ENCODE peak calls at places on chromosome 1, in seven cellular contexts. U is AG08395; Y is IMR-90; O is activated CD4-positive, alpha-beta T cell treated with anti-CD3 and anti-CD28 coated beads for 4 hours; C is A549; X is stimulated activated CD4-positive, alpha-beta T cell treated with anti-CD3 and anti-CD28 coated beads, Interleukin-2, amount 100 ng/mL, for 48 hours; B is testis. A is an unnamed sample.

GRCh38 chr1:115228191-115228590 is 109.9 kb downstream of the NGF start:
- DNase-seq in U (no peak), Y (no peak), O (no peak), C (no peak), X (no peak), B (no peak), A (peak; percentile 11)

GRCh38 chr1:225627304-225627947 is 25.5 kb downstream of the ENAH start:
- DNase-seq in U (no peak), Y (no peak), O (no peak), C (no peak), X (no peak), B (peak; percentile 87), A (no peak)

GRCh38 chr1:51421961-51422360 is 91.6 kb upstream of the TTC39A start:
- DNase-seq in U (peak; percentile 74), Y (peak; percentile 82), O (no peak), C (peak; percentile 24), X (no peak), B (no peak), A (peak; percentile 61)

GRCh38 chr1:93703649-93704048 is 22.0 kb upstream of the BCAR3 start:
- DNase-seq in U (no peak), Y (peak; percentile 33), O (no peak), C (peak; percentile 82), X (no peak), B (no peak), A (peak; percentile 74)

GRCh38 chr1:203112451-203112850 is 15.1 kb upstream of the ADORA1 start:
- DNase-seq in U (no peak), Y (no peak), O (no peak), C (no peak), X (no peak), B (no peak), A (no peak)

GRCh38 chr1:70459502-70460225 is 48.6 kb downstream of the CTH start:
- DNase-seq in U (peak; percentile 18), Y (peak; percentile 20), O (no peak), C (no peak), X (no peak), B (no peak), A (peak; percentile 81)

GRCh38 chr1:169163059-169163458 is 56.6 kb downstream of the ATP1B1 start:
- DNase-seq in U (no peak), Y (peak; percentile 30), O (no peak), C (peak; percentile 47), X (no peak), B (no peak), A (peak; percentile 76)

GRCh38 chr1:116910379-116911165 is 856 bp downstream of the PTGFRN start:
- DNase-seq in U (no peak), Y (no peak), O (peak; percentile 49), C (no peak), X (peak; percentile 40), B (peak; percentile 38), A (peak; percentile 18)

GRCh38 chr1:15107897-15108296 is 45.6 kb upstream of the TMEM51 start:
- DNase-seq in U (no peak), Y (no peak), O (no peak), C (no peak), X (no peak), B (no peak), A (no peak)

GRCh38 chr1:153985984-153986761 is at the start of gene RAB13:
- DNase-seq in U (peak; percentile 95), Y (peak; percentile 80), O (no peak), C (peak; percentile 84), X (no peak), B (peak; percentile 91), A (peak; percentile 92)

GRCh38 chr1:202319381-202320080 is 22.2 kb downstream of the UBE2T start:
- DNase-seq in U (no peak), Y (peak; percentile 17), O (no peak), C (no peak), X (no peak), B (no peak), A (peak; percentile 23)

GRCh38 chr1:185317886-185318310 is 855 bp upstream of the IVNS1ABP start:
- DNase-seq in U (peak; percentile 8), Y (no peak), O (peak; percentile 82), C (peak; percentile 42), X (peak; percentile 53), B (peak; percentile 41), A (peak; percentile 54)

GRCh38 chr1:75908717-75909152 is 23.5 kb downstream of the ASB17 start:
- DNase-seq in U (no peak), Y (peak; percentile 50), O (no peak), C (peak; percentile 53), X (no peak), B (peak; percentile 15), A (peak; percentile 76)

GRCh38 chr1:150484431-150484830 is 2.8 kb upstream of the TARS2 start:
- DNase-seq in U (peak; percentile 47), Y (peak; percentile 78), O (no peak), C (no peak), X (no peak), B (no peak), A (peak; percentile 88)

GRCh38 chr1:71351438-71351837 is 270.6 kb upstream of the ZRANB2 start:
- DNase-seq in U (peak; percentile 7), Y (peak; percentile 81), O (no peak), C (no peak), X (no peak), B (no peak), A (peak; percentile 80)

GRCh38 chr1:207991331-207991914 is 80.5 kb upstream of the CD34 start:
- DNase-seq in U (no peak), Y (no peak), O (no peak), C (no peak), X (no peak), B (no peak), A (no peak)

GRCh38 chr1:199759268-199759724 is 268.2 kb upstream of the NR5A2 start:
- DNase-seq in U (no peak), Y (peak; percentile 48), O (no peak), C (peak; percentile 68), X (no peak), B (no peak), A (peak; percentile 74)

GRCh38 chr1:36268981-36269380 is 37.2 kb upstream of the SH3D21 start:
- DNase-seq in U (no peak), Y (no peak), O (no peak), C (no peak), X (no peak), B (no peak), A (no peak)